ENCODE peak calls at places on chromosome 21, in eight cellular contexts. One of them, this sample, is unnamed.

GRCh38 chr21:15446193-15446592 is 283.6 kb upstream of the USP25 start:
- DNase-seq in GM13976: no peak
- DNase-seq in upper lobe of left lung: no peak
- DNase-seq in heart left ventricle: no peak
- DNase-seq in choroid plexus epithelial cell: no peak
- DNase-seq in ovary: no peak
- DNase-seq in GM23338: peak
- DNase-seq in left ventricle myocardium inferior: no peak
- DNase-seq in this sample: no peak

GRCh38 chr21:45324430-45325205 is 36.9 kb upstream of the POFUT2 start:
- DNase-seq in GM13976: no peak
- DNase-seq in upper lobe of left lung: peak
- DNase-seq in heart left ventricle: peak
- DNase-seq in choroid plexus epithelial cell: no peak
- DNase-seq in ovary: peak
- DNase-seq in GM23338: no peak
- DNase-seq in left ventricle myocardium inferior: peak
- DNase-seq in this sample: no peak

GRCh38 chr21:22352088-22352487 is 1353.9 kb downstream of the NCAM2 start:
- DNase-seq in GM13976: no peak
- DNase-seq in upper lobe of left lung: no peak
- DNase-seq in heart left ventricle: no peak
- DNase-seq in choroid plexus epithelial cell: no peak
- DNase-seq in ovary: no peak
- DNase-seq in GM23338: no peak
- DNase-seq in left ventricle myocardium inferior: no peak
- DNase-seq in this sample: no peak

GRCh38 chr21:14880922-14881321 is 183.9 kb downstream of the NRIP1 start:
- DNase-seq in GM13976: no peak
- DNase-seq in upper lobe of left lung: no peak
- DNase-seq in heart left ventricle: no peak
- DNase-seq in choroid plexus epithelial cell: peak
- DNase-seq in ovary: no peak
- DNase-seq in GM23338: no peak
- DNase-seq in left ventricle myocardium inferior: no peak
- DNase-seq in this sample: peak

GRCh38 chr21:25489673-25490072 is 117.6 kb downstream of the MRPL39 start:
- DNase-seq in GM13976: no peak
- DNase-seq in upper lobe of left lung: no peak
- DNase-seq in heart left ventricle: no peak
- DNase-seq in choroid plexus epithelial cell: no peak
- DNase-seq in ovary: no peak
- DNase-seq in GM23338: no peak
- DNase-seq in left ventricle myocardium inferior: no peak
- DNase-seq in this sample: no peak

GRCh38 chr21:23963454-23963853 is 1643.8 kb downstream of the MRPL39 start:
- DNase-seq in GM13976: no peak
- DNase-seq in upper lobe of left lung: no peak
- DNase-seq in heart left ventricle: no peak
- DNase-seq in choroid plexus epithelial cell: no peak
- DNase-seq in ovary: no peak
- DNase-seq in GM23338: no peak
- DNase-seq in left ventricle myocardium inferior: no peak
- DNase-seq in this sample: no peak

GRCh38 chr21:28738882-28739281 is 253.8 kb downstream of the LTN1 start:
- DNase-seq in GM13976: no peak
- DNase-seq in upper lobe of left lung: no peak
- DNase-seq in heart left ventricle: no peak
- DNase-seq in choroid plexus epithelial cell: no peak
- DNase-seq in ovary: no peak
- DNase-seq in GM23338: no peak
- DNase-seq in left ventricle myocardium inferior: no peak
- DNase-seq in this sample: no peak

GRCh38 chr21:46012154-46012553 is 30.6 kb downstream of the COL6A1 start:
- DNase-seq in GM13976: no peak
- DNase-seq in upper lobe of left lung: no peak
- DNase-seq in heart left ventricle: no peak
- DNase-seq in choroid plexus epithelial cell: no peak
- DNase-seq in ovary: no peak
- DNase-seq in GM23338: no peak
- DNase-seq in left ventricle myocardium inferior: no peak
- DNase-seq in this sample: no peak

GRCh38 chr21:16078382-16078781 is 348.6 kb downstream of the USP25 start:
- DNase-seq in GM13976: no peak
- DNase-seq in upper lobe of left lung: no peak
- DNase-seq in heart left ventricle: no peak
- DNase-seq in choroid plexus epithelial cell: no peak
- DNase-seq in ovary: no peak
- DNase-seq in GM23338: no peak
- DNase-seq in left ventricle myocardium inferior: no peak
- DNase-seq in this sample: no peak

GRCh38 chr21:36696640-36697472 is 2.1 kb upstream of the SIM2 start:
- DNase-seq in GM13976: peak
- DNase-seq in upper lobe of left lung: peak
- DNase-seq in heart left ventricle: no peak
- DNase-seq in choroid plexus epithelial cell: no peak
- DNase-seq in ovary: no peak
- DNase-seq in GM23338: peak
- DNase-seq in left ventricle myocardium inferior: no peak
- DNase-seq in this sample: no peak

GRCh38 chr21:34889537-34890257 is 159.4 kb downstream of the RUNX1 start:
- DNase-seq in GM13976: peak
- DNase-seq in upper lobe of left lung: peak
- DNase-seq in heart left ventricle: peak
- DNase-seq in choroid plexus epithelial cell: peak
- DNase-seq in ovary: peak
- DNase-seq in GM23338: peak
- DNase-seq in left ventricle myocardium inferior: peak
- DNase-seq in this sample: peak
- TF ChIP-seq CTCF in GM13976: peak
- TF ChIP-seq CTCF in upper lobe of left lung: peak
- TF ChIP-seq CTCF in heart left ventricle: peak
- TF ChIP-seq CTCF in choroid plexus epithelial cell: peak
- TF ChIP-seq CTCF in ovary: peak
- TF ChIP-seq CTCF in GM23338: peak
- TF ChIP-seq CTCF in left ventricle myocardium inferior: peak
- TF ChIP-seq CTCF in this sample: peak

DNA sequence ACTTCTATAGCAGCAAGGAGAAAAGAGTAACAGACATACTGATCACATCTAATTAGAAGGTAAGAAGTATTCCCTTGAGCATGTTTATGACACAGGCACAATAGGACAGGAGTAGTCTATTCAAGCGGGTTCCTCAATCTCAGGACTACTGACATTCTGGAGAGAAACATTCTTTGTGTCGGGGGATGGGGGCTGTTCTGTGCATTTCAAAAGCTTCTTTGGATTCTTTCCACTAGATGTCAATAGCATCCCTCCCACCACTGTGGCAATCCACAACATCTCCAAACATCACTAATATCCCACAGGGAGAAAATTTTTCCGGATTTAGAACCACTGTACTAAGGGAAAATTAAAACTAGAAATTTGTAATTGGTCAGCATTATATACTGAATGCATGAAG is 56.9 kb downstream of the ADAMTS5 start:
- DNase-seq in GM13976: no peak
- DNase-seq in upper lobe of left lung: no peak
- DNase-seq in heart left ventricle: no peak
- DNase-seq in choroid plexus epithelial cell: peak
- DNase-seq in ovary: no peak
- DNase-seq in GM23338: peak
- DNase-seq in left ventricle myocardium inferior: no peak
- DNase-seq in this sample: no peak
- TF ChIP-seq CTCF in GM13976: no peak
- TF ChIP-seq CTCF in upper lobe of left lung: no peak
- TF ChIP-seq CTCF in heart left ventricle: no peak
- TF ChIP-seq CTCF in choroid plexus epithelial cell: peak
- TF ChIP-seq CTCF in ovary: no peak
- TF ChIP-seq CTCF in GM23338: peak
- TF ChIP-seq CTCF in left ventricle myocardium inferior: peak
- TF ChIP-seq CTCF in this sample: no peak

DNA sequence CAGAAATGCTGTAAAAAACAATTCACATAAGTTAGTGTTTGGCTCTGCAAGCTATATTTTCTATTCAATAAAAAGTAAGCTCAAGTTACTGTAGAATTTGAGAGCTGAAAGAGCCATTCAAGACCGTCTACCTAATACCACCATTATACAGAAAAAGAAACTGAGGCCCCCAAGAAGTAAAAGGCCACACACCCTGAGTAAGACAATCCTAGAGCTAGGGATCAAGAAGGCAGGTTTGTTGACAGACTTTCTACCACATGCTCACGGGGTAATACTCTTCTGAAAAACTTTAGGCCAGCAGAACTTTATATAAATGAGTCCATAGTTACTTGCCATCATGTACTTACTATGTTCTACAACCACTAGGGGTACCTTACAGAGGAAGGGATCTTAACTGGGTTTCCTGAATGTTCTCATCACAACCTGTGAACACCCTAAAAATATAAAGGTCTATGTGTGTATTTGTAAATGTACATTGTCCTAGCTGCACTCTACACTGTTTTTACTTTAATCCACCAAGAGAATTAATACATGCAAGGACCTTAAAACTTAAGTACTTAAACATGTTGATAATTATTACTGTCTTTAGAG is 2.7 kb downstream of the PSMG1 start:
- DNase-seq in GM13976: no peak
- DNase-seq in upper lobe of left lung: no peak
- DNase-seq in heart left ventricle: no peak
- DNase-seq in choroid plexus epithelial cell: peak
- DNase-seq in ovary: no peak
- DNase-seq in GM23338: peak
- DNase-seq in left ventricle myocardium inferior: no peak
- DNase-seq in this sample: no peak
- TF ChIP-seq CTCF in GM13976: no peak
- TF ChIP-seq CTCF in upper lobe of left lung: no peak
- TF ChIP-seq CTCF in heart left ventricle: peak
- TF ChIP-seq CTCF in choroid plexus epithelial cell: peak
- TF ChIP-seq CTCF in ovary: no peak
- TF ChIP-seq CTCF in GM23338: peak
- TF ChIP-seq CTCF in left ventricle myocardium inferior: no peak
- TF ChIP-seq CTCF in this sample: peak

DNA sequence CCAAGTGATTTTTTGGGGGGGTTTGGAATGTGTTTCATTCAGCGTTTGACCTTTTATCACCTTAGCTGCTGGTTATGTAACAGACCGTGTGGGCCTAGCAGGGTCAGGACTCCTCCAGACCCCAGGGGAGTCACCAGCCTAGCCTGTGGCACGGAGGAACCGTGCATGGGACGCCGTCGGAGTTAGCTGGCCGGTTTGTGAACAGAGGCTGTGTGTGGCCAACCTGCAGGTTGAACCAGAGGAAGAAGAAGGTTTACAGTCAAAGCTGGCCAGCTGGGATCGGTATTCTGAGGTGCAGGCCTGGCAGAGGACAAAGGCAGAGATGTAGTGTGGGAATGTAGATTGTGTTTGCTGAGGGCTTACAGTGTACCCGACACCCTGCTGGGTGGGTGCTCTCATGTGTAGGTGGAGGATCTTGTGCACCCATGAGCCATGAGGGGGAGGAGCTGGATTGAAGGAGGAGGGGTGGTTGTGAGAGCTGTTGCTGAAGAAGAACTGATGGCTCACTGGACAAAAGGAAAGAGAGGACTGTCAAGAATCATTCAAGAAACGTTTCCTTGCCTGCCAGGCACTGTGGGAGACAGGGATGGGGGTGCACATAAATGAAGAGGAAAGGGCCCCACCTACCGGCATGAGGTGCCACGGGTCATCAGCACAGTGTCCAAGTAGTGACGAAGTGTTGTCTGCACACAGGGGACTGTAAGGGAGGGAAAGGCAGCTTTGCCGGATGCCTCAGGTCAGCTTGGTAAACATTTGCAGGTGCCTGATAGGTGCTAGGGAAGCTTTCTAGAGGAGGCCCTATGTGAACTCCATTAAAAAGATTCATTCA is 40.0 kb upstream of the PWP2 start:
- DNase-seq in GM13976: no peak
- DNase-seq in upper lobe of left lung: no peak
- DNase-seq in heart left ventricle: no peak
- DNase-seq in choroid plexus epithelial cell: peak
- DNase-seq in ovary: no peak
- DNase-seq in GM23338: no peak
- DNase-seq in left ventricle myocardium inferior: no peak
- DNase-seq in this sample: no peak
- TF ChIP-seq CTCF in GM13976: no peak
- TF ChIP-seq CTCF in upper lobe of left lung: no peak
- TF ChIP-seq CTCF in heart left ventricle: no peak
- TF ChIP-seq CTCF in choroid plexus epithelial cell: no peak
- TF ChIP-seq CTCF in ovary: no peak
- TF ChIP-seq CTCF in GM23338: no peak
- TF ChIP-seq CTCF in left ventricle myocardium inferior: no peak
- TF ChIP-seq CTCF in this sample: no peak

GRCh38 chr21:31107871-31108270 is 69.6 kb upstream of the KRTAP19-8 start:
- DNase-seq in GM13976: no peak
- DNase-seq in upper lobe of left lung: no peak
- DNase-seq in heart left ventricle: no peak
- DNase-seq in choroid plexus epithelial cell: no peak
- DNase-seq in ovary: no peak
- DNase-seq in GM23338: no peak
- DNase-seq in left ventricle myocardium inferior: no peak
- DNase-seq in this sample: no peak

GRCh38 chr21:31111093-31111492 is 72.8 kb upstream of the KRTAP19-8 start:
- DNase-seq in GM13976: no peak
- DNase-seq in upper lobe of left lung: no peak
- DNase-seq in heart left ventricle: no peak
- DNase-seq in choroid plexus epithelial cell: peak
- DNase-seq in ovary: no peak
- DNase-seq in GM23338: no peak
- DNase-seq in left ventricle myocardium inferior: no peak
- DNase-seq in this sample: no peak

GRCh38 chr21:31110430-31110829 is 72.2 kb upstream of the KRTAP19-8 start:
- DNase-seq in GM13976: no peak
- DNase-seq in upper lobe of left lung: no peak
- DNase-seq in heart left ventricle: no peak
- DNase-seq in choroid plexus epithelial cell: peak
- DNase-seq in ovary: no peak
- DNase-seq in GM23338: no peak
- DNase-seq in left ventricle myocardium inferior: no peak
- DNase-seq in this sample: no peak

GRCh38 chr21:31107151-31107785 is 69.0 kb upstream of the KRTAP19-8 start:
- DNase-seq in GM13976: no peak
- DNase-seq in upper lobe of left lung: no peak
- DNase-seq in heart left ventricle: no peak
- DNase-seq in choroid plexus epithelial cell: no peak
- DNase-seq in ovary: no peak
- DNase-seq in GM23338: no peak
- DNase-seq in left ventricle myocardium inferior: no peak
- DNase-seq in this sample: no peak

DNA sequence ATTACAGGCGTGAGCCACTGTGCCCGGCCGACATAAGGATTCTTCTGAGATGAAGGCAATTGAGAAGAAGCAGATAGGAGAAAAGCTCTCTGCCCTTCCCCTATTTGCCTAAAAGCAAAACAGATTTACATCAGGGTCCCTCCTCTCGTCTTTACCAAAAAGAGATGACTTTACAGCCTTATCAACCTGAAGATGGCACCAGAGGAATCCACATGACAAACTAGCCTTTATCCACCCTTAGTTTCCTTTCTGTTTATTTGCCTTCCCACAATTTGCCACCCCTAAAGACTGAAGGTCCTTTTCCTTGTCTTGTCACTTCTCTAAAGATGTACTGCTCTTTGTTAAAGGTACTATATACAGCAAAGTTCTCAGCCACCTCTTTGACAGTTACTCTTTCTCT is 70.7 kb upstream of the KRTAP19-8 start:
- DNase-seq in GM13976: no peak
- DNase-seq in upper lobe of left lung: no peak
- DNase-seq in heart left ventricle: no peak
- DNase-seq in choroid plexus epithelial cell: peak
- DNase-seq in ovary: no peak
- DNase-seq in GM23338: peak
- DNase-seq in left ventricle myocardium inferior: no peak
- DNase-seq in this sample: peak
- TF ChIP-seq CTCF in GM13976: no peak
- TF ChIP-seq CTCF in upper lobe of left lung: no peak
- TF ChIP-seq CTCF in heart left ventricle: peak
- TF ChIP-seq CTCF in choroid plexus epithelial cell: peak
- TF ChIP-seq CTCF in ovary: no peak
- TF ChIP-seq CTCF in GM23338: peak
- TF ChIP-seq CTCF in left ventricle myocardium inferior: peak
- TF ChIP-seq CTCF in this sample: no peak